ENCODE peak calls at places on chromosomes 12 and 14, in five cellular contexts. L, B, N, U and S are unnamed samples.

GRCh38 chr12:107730942-107731341 is 30.0 kb downstream of the PRDM4 start:
- DNase-seq in L (no peak), B (no peak), N (no peak), U (no peak), S (no peak)

GRCh38 chr14:21317433-21317832 is 37.5 kb downstream of the RPGRIP1 start:
- DNase-seq in L (no peak), B (peak), N (no peak), U (no peak), S (peak)

GRCh38 chr12:91913651-91914050 is 232.0 kb downstream of the BTG1 start:
- DNase-seq in L (no peak), B (no peak), N (no peak), U (no peak), S (no peak)

GRCh38 chr12:12350868-12351463 is 924 bp upstream of the MANSC1 start:
- DNase-seq in L (no peak), B (no peak), N (no peak), U (no peak), S (no peak)

GRCh38 chr12:126762150-126762549 is 1504.8 kb upstream of the TMEM132C start:
- DNase-seq in L (no peak), B (no peak), N (no peak), U (no peak), S (no peak)

GRCh38 chr12:12721251-12721689 is 4.1 kb downstream of the CDKN1B start:
- DNase-seq in L (no peak), B (no peak), N (peak), U (no peak), S (no peak)

GRCh38 chr12:219891-220352 is 6.0 kb upstream of the SLC6A12 start:
- DNase-seq in L (peak), B (peak), N (peak), U (no peak), S (peak)

GRCh38 chr12:88624911-88625310 is 44.6 kb upstream of the KITLG start:
- DNase-seq in L (no peak), B (no peak), N (peak), U (no peak), S (no peak)

GRCh38 chr12:108907861-108908302 is 28.0 kb downstream of the DAO start:
- DNase-seq in L (no peak), B (no peak), N (peak), U (no peak), S (no peak)

GRCh38 chr12:113831016-113831415 is 135.1 kb downstream of the RBM19 start:
- DNase-seq in L (no peak), B (no peak), N (peak), U (no peak), S (no peak)

GRCh38 chr12:175250-175649 is 38.7 kb downstream of the SLC6A12 start:
- DNase-seq in L (no peak), B (no peak), N (no peak), U (no peak), S (no peak)

GRCh38 chr12:115355301-115355700 is 671.3 kb upstream of the TBX3 start:
- DNase-seq in L (no peak), B (no peak), N (no peak), U (no peak), S (no peak)

GRCh38 chr12:94614288-94614721 is 36.1 kb downstream of the TMCC3 start:
- DNase-seq in L (peak), B (no peak), N (peak), U (no peak), S (no peak)

GRCh38 chr12:50985322-50985721 is 33.0 kb downstream of the HIGD1C start:
- DNase-seq in L (no peak), B (no peak), N (peak), U (peak), S (no peak)

GRCh38 chr12:9751204-9752144 is 9.2 kb downstream of the CD69 start:
- DNase-seq in L (no peak), B (no peak), N (peak), U (no peak), S (no peak)

GRCh38 chr12:44500423-44500822 is 375.7 kb downstream of the NELL2 start:
- DNase-seq in L (no peak), B (no peak), N (no peak), U (no peak), S (no peak)

GRCh38 chr12:101050631-101051030 is 159.4 kb downstream of the SLC5A8 start:
- DNase-seq in L (no peak), B (no peak), N (no peak), U (no peak), S (no peak)

GRCh38 chr12:68630050-68630449 is 19.4 kb downstream of the RAP1B start:
- DNase-seq in L (no peak), B (no peak), N (no peak), U (no peak), S (no peak)

GRCh38 chr12:40240779-40241178 is 16.0 kb downstream of the LRRK2 start:
- DNase-seq in L (no peak), B (no peak), N (no peak), U (no peak), S (no peak)

GRCh38 chr12:25771062-25771461 is 187.4 kb upstream of the RASSF8 start:
- DNase-seq in L (no peak), B (no peak), N (peak), U (no peak), S (no peak)

GRCh38 chr14:105477659-105478623 is 3.3 kb downstream of the CRIP2 start:
- DNase-seq in L (no peak), B (no peak), N (no peak), U (no peak), S (no peak)

GRCh38 chr14:77511486-77512162 is 13.0 kb upstream of the ISM2 start:
- DNase-seq in L (no peak), B (no peak), N (no peak), U (no peak), S (no peak)

GRCh38 chr12:86445361-86445760 is 189.2 kb upstream of the MGAT4C start:
- DNase-seq in L (no peak), B (no peak), N (no peak), U (no peak), S (no peak)

GRCh38 chr12:57158665-57159064 is 11.2 kb upstream of the LRP1-AS start:
- DNase-seq in L (no peak), B (no peak), N (peak), U (no peak), S (no peak)

GRCh38 chr14:100770605-100771120 is 44.0 kb downstream of the DLK1 start:
- DNase-seq in L (no peak), B (no peak), N (no peak), U (no peak), S (no peak)

GRCh38 chr14:88037270-88037669 is 32.3 kb downstream of the GPR65 start:
- DNase-seq in L (no peak), B (no peak), N (no peak), U (no peak), S (no peak)

GRCh38 chr14:61876362-61877049 is 114.3 kb downstream of the SNAPC1 start:
- DNase-seq in L (no peak), B (peak), N (no peak), U (no peak), S (no peak)

GRCh38 chr14:91354979-91355685 is 62.5 kb downstream of the CCDC88C start:
- DNase-seq in L (peak), B (no peak), N (no peak), U (no peak), S (peak)
- TF ChIP-seq CTCF in L (peak), B (peak), N (peak), U (peak), S (peak)

DNA sequence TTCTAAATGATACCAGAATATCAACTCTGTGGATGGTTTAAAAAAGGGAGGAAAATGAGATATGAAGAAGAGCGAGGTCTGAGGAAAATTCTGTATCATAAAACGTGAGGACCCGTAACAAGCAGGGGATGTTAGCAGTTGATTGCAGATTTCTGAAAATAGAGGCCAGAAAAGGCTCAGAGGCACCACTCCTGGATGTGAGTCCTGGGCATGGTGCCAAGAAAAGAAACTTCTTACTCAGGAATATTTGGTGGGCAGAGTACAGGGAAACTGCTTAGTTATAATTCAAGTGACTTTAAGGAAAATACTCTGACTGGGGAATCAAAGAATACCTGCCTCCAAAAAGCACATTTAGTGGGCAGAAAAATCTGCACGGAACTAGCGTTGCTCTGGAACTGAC is 85.5 kb downstream of the PRICKLE1 start:
- DNase-seq in L (no peak), B (no peak), N (peak), U (no peak), S (no peak)
- TF ChIP-seq CTCF in L (no peak), B (no peak), N (no peak), U (no peak), S (no peak)

DNA sequence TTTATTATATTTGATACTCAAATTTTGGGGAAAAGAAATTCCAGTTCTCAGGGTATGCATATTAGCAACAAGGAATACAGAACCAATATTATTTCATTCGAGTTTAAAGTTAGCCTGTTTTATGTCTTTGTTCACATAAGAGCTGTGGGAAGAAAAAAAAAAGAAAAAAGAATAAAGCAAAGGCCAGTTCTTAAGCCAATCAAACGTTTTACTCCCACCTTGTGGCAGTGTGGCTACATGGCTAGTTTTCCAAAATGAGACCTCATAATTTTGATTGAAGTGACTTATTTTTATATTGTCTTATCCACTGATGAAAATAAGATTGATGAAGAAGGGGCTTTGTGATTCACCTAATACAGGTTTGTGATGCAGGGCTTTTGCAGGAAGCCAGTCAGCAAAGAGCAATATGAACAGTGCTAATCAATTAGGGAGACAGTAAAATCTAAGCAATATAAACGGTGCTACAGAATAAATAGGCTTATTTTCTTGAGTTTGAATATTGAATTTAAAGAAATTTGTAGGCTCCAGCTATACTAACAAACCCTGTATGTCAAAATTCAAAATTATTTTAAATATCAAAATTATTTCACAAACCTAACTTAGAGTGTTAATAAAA is 624.1 kb upstream of the FOXG1 start:
- DNase-seq in L (no peak), B (no peak), N (peak), U (no peak), S (no peak)
- TF ChIP-seq CTCF in L (no peak), B (no peak), N (peak), U (no peak), S (no peak)

GRCh38 chr12:4934651-4935050 is 24.9 kb downstream of the KCNA1 start:
- DNase-seq in L (no peak), B (no peak), N (peak), U (no peak), S (no peak)

GRCh38 chr12:4943067-4943937 is 33.6 kb downstream of the KCNA1 start:
- DNase-seq in L (no peak), B (peak), N (no peak), U (no peak), S (peak)

GRCh38 chr12:4943938-4944284 is 34.2 kb downstream of the KCNA1 start:
- DNase-seq in L (no peak), B (no peak), N (no peak), U (no peak), S (no peak)

GRCh38 chr12:4938900-4939299 is 29.2 kb downstream of the KCNA1 start:
- DNase-seq in L (no peak), B (no peak), N (no peak), U (no peak), S (no peak)

DNA sequence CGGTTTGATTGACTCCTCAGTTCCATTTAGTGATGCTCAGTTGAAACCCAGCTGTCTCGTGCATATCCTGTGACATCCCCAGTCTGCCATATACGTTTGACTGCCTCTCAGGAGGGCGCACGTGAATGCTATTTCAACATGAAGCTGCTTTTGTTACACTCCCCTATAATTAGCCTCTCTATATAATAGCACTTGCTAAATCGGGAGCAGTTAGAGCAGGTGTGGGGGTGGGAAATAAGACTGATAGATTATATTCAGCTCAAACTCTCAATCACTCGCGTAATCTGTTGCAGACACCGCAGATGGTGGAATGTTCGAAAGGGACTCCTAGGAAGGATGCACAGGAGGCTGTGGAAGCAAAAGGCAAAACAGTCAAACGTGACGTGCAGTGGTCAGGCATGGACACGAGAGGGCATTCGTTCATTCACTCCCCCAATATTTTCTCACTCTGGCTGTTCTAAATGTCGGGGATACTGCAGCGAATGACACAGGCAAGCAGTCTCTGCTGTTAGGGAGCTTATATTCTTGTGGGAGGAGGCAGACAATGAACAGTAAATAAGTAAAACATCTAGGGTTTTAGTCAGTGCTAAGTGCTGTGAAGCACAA is 29.8 kb downstream of the KCNA1 start:
- DNase-seq in L (no peak), B (no peak), N (peak), U (no peak), S (no peak)
- TF ChIP-seq CTCF in L (no peak), B (no peak), N (peak), U (peak), S (no peak)

GRCh38 chr14:99628832-99629618 is 15.9 kb upstream of the HHIPL1 start:
- DNase-seq in L (peak), B (peak), N (peak), U (no peak), S (peak)
- TF ChIP-seq CTCF in L (peak), B (peak), N (peak), U (peak), S (peak)

DNA sequence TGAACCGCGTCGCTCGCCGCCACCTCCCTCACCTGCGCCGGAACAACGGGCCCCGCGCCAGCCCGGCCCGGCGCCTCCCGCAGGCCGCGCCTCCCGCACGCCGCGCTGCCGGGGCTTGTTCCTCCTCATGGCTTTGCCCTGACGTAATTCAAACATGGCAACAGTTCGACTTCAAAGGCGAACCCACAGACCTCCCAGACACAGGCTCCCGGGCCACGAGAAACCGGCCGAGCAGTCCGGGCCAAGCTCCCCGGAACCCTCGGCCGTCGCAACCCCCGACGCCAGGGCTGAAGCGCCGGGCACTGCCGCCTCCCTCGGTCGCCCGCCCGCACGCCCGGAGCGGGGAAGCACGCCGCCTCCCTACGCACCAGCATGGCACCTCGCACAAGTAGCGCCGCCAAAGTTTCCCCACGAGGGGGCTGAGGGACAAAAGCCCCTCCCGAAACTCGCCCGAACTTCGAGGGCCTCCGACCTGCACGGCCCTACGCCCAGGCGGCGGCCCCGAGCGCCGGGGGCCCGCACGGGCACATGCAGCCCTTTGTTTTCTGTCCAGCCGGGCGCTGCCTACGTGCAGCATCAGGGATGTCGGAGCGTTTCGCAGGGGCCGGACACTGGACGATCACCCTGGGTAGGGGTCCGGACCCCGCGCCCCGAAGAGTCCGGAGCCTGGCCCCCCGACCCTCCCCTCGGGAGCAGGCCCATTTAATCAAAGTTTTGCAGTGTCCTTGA is 1.7 kb downstream of the SINHCAF start:
- DNase-seq in L (peak), B (peak), N (peak), U (no peak), S (peak)
- TF ChIP-seq CTCF in L (no peak), B (no peak), N (no peak), U (no peak), S (no peak)

GRCh38 chr14:55129086-55129427 is at the start of gene LGALS3:
- DNase-seq in L (peak), B (peak), N (peak), U (no peak), S (peak)

GRCh38 chr14:55133416-55133815 is 4.4 kb downstream of the LGALS3 start:
- DNase-seq in L (no peak), B (no peak), N (peak), U (no peak), S (no peak)

GRCh38 chr14:55129428-55130193 is 559 bp downstream of the LGALS3 start:
- DNase-seq in L (peak), B (peak), N (peak), U (no peak), S (peak)

GRCh38 chr14:55130194-55130550 is 1.1 kb downstream of the LGALS3 start:
- DNase-seq in L (no peak), B (no peak), N (peak), U (no peak), S (no peak)

GRCh38 chr14:55131782-55132181 is 2.7 kb downstream of the LGALS3 start:
- DNase-seq in L (no peak), B (no peak), N (no peak), U (no peak), S (no peak)
- TF ChIP-seq CTCF in L (no peak), B (no peak), N (peak), U (peak), S (no peak)